ENCODE peak calls at places on chromosomes 7 and 10, in eight cellular contexts. V, U, C, I, E, K, W and A are unnamed samples.

GRCh38 chr7:5671053-5671452 is 110.4 kb downstream of the RNF216 start:
- DNase-seq in V (no peak), U (no peak), C (no peak), I (no peak), E (no peak), K (no peak), W (no peak), A (no peak)

GRCh38 chr10:93074597-93075368 is 1.1 kb downstream of the CYP26A1 start:
- DNase-seq in V (no peak), U (no peak), C (no peak), I (peak), E (no peak), K (no peak), W (no peak), A (no peak)

GRCh38 chr10:97072851-97073665 is 112.7 kb downstream of the SLIT1 start:
- DNase-seq in V (peak), U (peak), C (peak), I (peak), E (peak), K (peak), W (peak), A (peak)

GRCh38 chr10:12949248-12949647 is 52.3 kb downstream of the CCDC3 start:
- DNase-seq in V (no peak), U (no peak), C (no peak), I (no peak), E (no peak), K (no peak), W (no peak), A (no peak)

GRCh38 chr10:59517961-59518360 is 155.6 kb upstream of the FAM13C start:
- DNase-seq in V (no peak), U (no peak), C (no peak), I (no peak), E (no peak), K (no peak), W (no peak), A (no peak)

GRCh38 chr7:143979359-143979758 is 20.8 kb upstream of the OR6B1 start:
- DNase-seq in V (no peak), U (peak), C (no peak), I (no peak), E (peak), K (no peak), W (no peak), A (no peak)

GRCh38 chr10:29858352-29859267 is 200.8 kb downstream of the JCAD start:
- DNase-seq in V (peak), U (peak), C (peak), I (peak), E (peak), K (peak), W (peak), A (no peak)

GRCh38 chr7:16046045-16046444 is 359.6 kb upstream of the MEOX2 start:
- DNase-seq in V (no peak), U (no peak), C (no peak), I (no peak), E (peak), K (no peak), W (no peak), A (no peak)

GRCh38 chr7:151085691-151086620 is at the start of gene AGAP3:
- DNase-seq in V (peak), U (no peak), C (peak), I (peak), E (peak), K (no peak), W (peak), A (no peak)

GRCh38 chr7:121081327-121081936 is 92.9 kb downstream of the CPED1 start:
- DNase-seq in V (no peak), U (peak), C (no peak), I (peak), E (peak), K (peak), W (no peak), A (peak)

GRCh38 chr7:20862554-20862953 is 75.9 kb upstream of the SP8 start:
- DNase-seq in V (no peak), U (no peak), C (no peak), I (no peak), E (no peak), K (no peak), W (no peak), A (no peak)

GRCh38 chr7:67462781-67463191 is 466.2 kb downstream of the TYW1 start:
- DNase-seq in V (no peak), U (no peak), C (no peak), I (no peak), E (no peak), K (no peak), W (peak), A (no peak)

GRCh38 chr10:88553116-88553752 is 29.9 kb downstream of the RNLS start:
- DNase-seq in V (peak), U (peak), C (peak), I (peak), E (peak), K (peak), W (peak), A (peak)

GRCh38 chr10:87594864-87595263 is 64.8 kb upstream of the PAPSS2 start:
- DNase-seq in V (no peak), U (no peak), C (peak), I (no peak), E (peak), K (no peak), W (no peak), A (no peak)

GRCh38 chr10:75460059-75460458 is 28.6 kb downstream of the LRMDA start:
- DNase-seq in V (no peak), U (no peak), C (no peak), I (no peak), E (no peak), K (no peak), W (no peak), A (no peak)

GRCh38 chr7:82674319-82674718 is 230.7 kb upstream of the CACNA2D1 start:
- DNase-seq in V (no peak), U (no peak), C (no peak), I (no peak), E (no peak), K (no peak), W (no peak), A (no peak)

GRCh38 chr7:65812281-65812680 is 60.6 kb upstream of the VKORC1L1 start:
- DNase-seq in V (no peak), U (no peak), C (no peak), I (no peak), E (peak), K (no peak), W (no peak), A (no peak)

GRCh38 chr7:37771342-37771741 is 77.1 kb upstream of the NME8 start:
- DNase-seq in V (no peak), U (no peak), C (no peak), I (no peak), E (no peak), K (no peak), W (no peak), A (no peak)

GRCh38 chr7:37770813-37771212 is 77.6 kb upstream of the NME8 start:
- DNase-seq in V (no peak), U (no peak), C (no peak), I (no peak), E (no peak), K (no peak), W (no peak), A (no peak)

DNA sequence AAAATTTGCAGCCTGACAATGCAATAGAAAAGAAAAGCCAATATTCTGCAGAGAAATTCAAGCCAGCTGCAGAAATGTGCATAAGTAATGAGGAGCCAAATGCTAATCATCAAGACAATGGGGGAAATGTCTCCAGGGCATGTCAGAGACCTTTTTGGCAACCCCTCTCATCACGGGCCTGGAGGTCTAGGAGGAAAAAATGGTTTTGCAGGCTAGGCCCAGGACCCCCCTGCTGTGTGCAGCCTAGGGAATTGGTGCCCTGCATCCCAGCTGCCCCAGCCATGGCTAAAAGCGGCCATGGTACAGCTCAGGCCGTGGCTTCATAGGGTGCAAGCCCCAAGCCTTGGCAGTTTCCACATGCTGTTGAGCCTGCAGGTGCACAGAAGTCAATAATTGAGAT is 72.5 kb upstream of the NME8 start:
- DNase-seq in V (no peak), U (no peak), C (no peak), I (no peak), E (no peak), K (no peak), W (no peak), A (no peak)
- H3K4me3 ChIP-seq in V (no peak), U (no peak), C (no peak), I (no peak), E (no peak), K (no peak), W (no peak), A (no peak)

GRCh38 chr7:42232275-42232674 is 4.7 kb downstream of the GLI3 start:
- DNase-seq in V (peak), U (no peak), C (no peak), I (peak), E (peak), K (no peak), W (no peak), A (no peak)
- H3K4me3 ChIP-seq in V (no peak), U (no peak), C (no peak), I (peak), E (no peak), K (no peak), W (no peak), A (no peak)

GRCh38 chr7:41576176-41576575 is 126.7 kb downstream of the INHBA start:
- DNase-seq in V (no peak), U (no peak), C (no peak), I (no peak), E (peak), K (no peak), W (peak), A (no peak)

GRCh38 chr7:41581041-41581440 is 121.8 kb downstream of the INHBA start:
- DNase-seq in V (no peak), U (no peak), C (no peak), I (no peak), E (no peak), K (no peak), W (no peak), A (no peak)

GRCh38 chr7:41582116-41582515 is 120.8 kb downstream of the INHBA start:
- DNase-seq in V (no peak), U (no peak), C (no peak), I (no peak), E (no peak), K (no peak), W (no peak), A (no peak)

GRCh38 chr7:41579961-41580935 is 122.6 kb downstream of the INHBA start:
- DNase-seq in V (no peak), U (peak), C (no peak), I (no peak), E (peak), K (peak), W (no peak), A (no peak)

DNA sequence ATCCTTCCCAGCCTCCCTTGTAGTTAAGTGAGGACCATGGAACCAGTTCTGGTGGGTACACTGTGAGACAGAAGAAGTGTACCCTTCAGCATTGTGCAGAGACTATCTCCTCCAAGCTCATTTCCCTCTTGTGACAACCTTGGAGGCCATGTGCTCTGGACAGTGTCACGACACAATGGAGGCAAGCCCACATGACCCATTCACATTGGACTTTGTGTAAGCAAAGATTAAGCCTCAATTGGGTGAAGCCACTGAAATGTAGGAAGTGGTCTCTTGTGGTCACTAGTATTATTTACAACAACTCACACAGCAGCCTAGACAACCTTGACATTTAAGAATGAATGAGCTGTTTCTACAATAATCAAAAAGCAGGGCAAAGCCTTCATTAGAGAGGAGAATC is 124.2 kb downstream of the INHBA start:
- DNase-seq in V (no peak), U (no peak), C (no peak), I (no peak), E (no peak), K (no peak), W (no peak), A (no peak)
- H3K4me3 ChIP-seq in V (no peak), U (no peak), C (no peak), I (no peak), E (no peak), K (no peak), W (no peak), A (no peak)

DNA sequence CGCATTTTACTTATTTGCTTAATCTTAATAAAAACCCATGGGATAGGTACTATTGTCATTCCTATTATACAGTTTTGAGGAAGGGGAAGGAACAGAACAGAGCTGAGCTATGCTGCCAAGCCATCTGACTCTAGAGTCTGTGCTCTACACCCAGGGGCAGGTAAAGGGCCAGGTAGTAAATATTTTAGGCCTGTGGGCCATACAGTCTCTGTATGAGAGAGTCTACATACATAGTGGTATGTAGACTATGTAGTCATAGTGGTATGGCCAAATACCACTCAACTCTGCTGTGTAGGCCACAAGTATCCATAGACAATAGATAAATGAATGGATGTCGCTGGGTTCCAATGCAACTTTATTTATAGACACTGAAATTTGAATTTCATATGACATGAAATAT is 3.4 kb upstream of the SRI start:
- DNase-seq in V (no peak), U (no peak), C (no peak), I (no peak), E (no peak), K (no peak), W (no peak), A (no peak)
- H3K4me3 ChIP-seq in V (no peak), U (no peak), C (no peak), I (no peak), E (no peak), K (no peak), W (no peak), A (no peak)

GRCh38 chr10:103491729-103492364 is 1.7 kb upstream of the NEURL1 start:
- DNase-seq in V (no peak), U (peak), C (no peak), I (peak), E (peak), K (peak), W (peak), A (no peak)

GRCh38 chr10:103493362-103493871 is at the start of gene NEURL1:
- DNase-seq in V (no peak), U (no peak), C (peak), I (peak), E (no peak), K (no peak), W (no peak), A (no peak)

GRCh38 chr10:103493911-103494877 is 689 bp downstream of the NEURL1 start:
- DNase-seq in V (no peak), U (no peak), C (peak), I (peak), E (no peak), K (no peak), W (no peak), A (no peak)

GRCh38 chr10:103490986-103491314 is 2.6 kb upstream of the NEURL1 start:
- DNase-seq in V (no peak), U (no peak), C (no peak), I (no peak), E (no peak), K (no peak), W (no peak), A (no peak)

GRCh38 chr10:103492655-103493261 is 747 bp upstream of the NEURL1 start:
- DNase-seq in V (no peak), U (no peak), C (no peak), I (no peak), E (no peak), K (no peak), W (no peak), A (no peak)
- H3K4me3 ChIP-seq in V (no peak), U (no peak), C (no peak), I (peak), E (no peak), K (no peak), W (no peak), A (no peak)

GRCh38 chr7:25619963-25620799 is 391.9 kb upstream of the NPVF start:
- DNase-seq in V (peak), U (no peak), C (peak), I (no peak), E (no peak), K (no peak), W (peak), A (no peak)
- H3K4me3 ChIP-seq in V (no peak), U (no peak), C (no peak), I (no peak), E (no peak), K (no peak), W (no peak), A (no peak)